ENCODE peak calls at places on chromosomes 6 and 20, in seven cellular contexts. R is hypothalamus, D is aorta, X is heart right ventricle, S is Right ventricle myocardium superior, P is hepatocyte, K is colonic mucosa. H is an unnamed sample.

GRCh38 chr20:16208443-16208842 is 364.8 kb downstream of the KIF16B start:
- DNase-seq in R (no peak), D (no peak), X (no peak), S (no peak), P (no peak), K (no peak), H (no peak)

GRCh38 chr20:36273414-36274247 is 32.5 kb upstream of the DLGAP4 start:
- DNase-seq in R (no peak), D (no peak), X (no peak), S (no peak), P (no peak), K (no peak), H (no peak)

GRCh38 chr6:153965996-153966395 is 73.0 kb upstream of the OPRM1 start:
- DNase-seq in R (no peak), D (no peak), X (no peak), S (no peak), P (no peak), K (no peak), H (no peak)

GRCh38 chr6:108946695-108947094 is 98.5 kb downstream of the ARMC2 start:
- DNase-seq in R (no peak), D (no peak), X (peak; percentile 56), S (no peak), P (no peak), K (no peak), H (no peak)

GRCh38 chr20:29419378-29419777 is 1838.1 kb upstream of the DEFB115 start:
- DNase-seq in R (no peak), D (no peak), X (no peak), S (no peak), P (no peak), K (no peak), H (no peak)

GRCh38 chr6:70388814-70389213 is 24.5 kb upstream of the FAM135A start:
- DNase-seq in R (no peak), D (no peak), X (no peak), S (no peak), P (no peak), K (no peak), H (no peak)

GRCh38 chr6:81861281-81861680 is 108.8 kb upstream of the TENT5A start:
- DNase-seq in R (no peak), D (no peak), X (no peak), S (no peak), P (no peak), K (no peak), H (no peak)

GRCh38 chr6:170233304-170234205 is 57.3 kb downstream of the DLL1 start:
- DNase-seq in R (no peak), D (no peak), X (no peak), S (no peak), P (no peak), K (no peak), H (no peak)